ENCODE peak calls at places on chromosome 22, in nine cellular contexts. N is tibial nerve, G is Peyer's patch, R is breast epithelium, O is esophagus muscularis mucosa, P is transverse colon, T is uterus, I is HCT116, U is right lobe of liver. K is an unnamed sample.
A peak's percentile ranks its signal among the peaks of the same experiment; 100 is the strongest.

GRCh38 chr22:50621948-50622722 is 5.8 kb downstream of the ARSA start:
- DNase-seq in R (no peak), G (peak; percentile 71), U (no peak), O (no peak), N (no peak), I (no peak), P (peak; percentile 65), T (no peak), K (no peak)

GRCh38 chr22:38026130-38027111 is 30.8 kb upstream of the PICK1 start:
- DNase-seq in R (no peak), U (no peak), I (no peak), G (no peak), T (no peak), P (no peak), N (no peak), O (no peak), K (no peak)

GRCh38 chr22:37894939-37895670 is 11.0 kb upstream of the MICALL1 start:
- DNase-seq in T (no peak), G (no peak), P (no peak), U (no peak), R (no peak), I (no peak), O (no peak), N (no peak), K (no peak)

GRCh38 chr22:46012182-46012880 is 35.4 kb upstream of the WNT7B start:
- DNase-seq in O (no peak), P (peak; percentile 8), G (no peak), I (no peak), T (peak; percentile 41), U (peak; percentile 32), N (no peak), R (no peak), K (no peak)

GRCh38 chr22:46528121-46528610 is 9.3 kb downstream of the CELSR1 start:
- DNase-seq in N (no peak), P (no peak), I (peak; percentile 69), G (no peak), R (no peak), T (no peak), O (no peak), U (no peak), K (no peak)

GRCh38 chr22:43320943-43321900 is 21.9 kb downstream of the SCUBE1 start:
- DNase-seq in N (no peak), O (no peak), G (no peak), I (no peak), P (no peak), T (no peak), R (no peak), U (no peak), K (no peak)

GRCh38 chr22:27554106-27554814 is 247.3 kb downstream of the MN1 start:
- DNase-seq in I (no peak), O (no peak), G (no peak), R (no peak), U (no peak), T (no peak), N (no peak), P (peak; percentile 51), K (no peak)

GRCh38 chr22:17120711-17121234 is 387 bp downstream of the TMEM121B start:
- DNase-seq in R (no peak), N (no peak), I (no peak), P (no peak), U (no peak), G (no peak), O (no peak), T (no peak), K (no peak)

DNA sequence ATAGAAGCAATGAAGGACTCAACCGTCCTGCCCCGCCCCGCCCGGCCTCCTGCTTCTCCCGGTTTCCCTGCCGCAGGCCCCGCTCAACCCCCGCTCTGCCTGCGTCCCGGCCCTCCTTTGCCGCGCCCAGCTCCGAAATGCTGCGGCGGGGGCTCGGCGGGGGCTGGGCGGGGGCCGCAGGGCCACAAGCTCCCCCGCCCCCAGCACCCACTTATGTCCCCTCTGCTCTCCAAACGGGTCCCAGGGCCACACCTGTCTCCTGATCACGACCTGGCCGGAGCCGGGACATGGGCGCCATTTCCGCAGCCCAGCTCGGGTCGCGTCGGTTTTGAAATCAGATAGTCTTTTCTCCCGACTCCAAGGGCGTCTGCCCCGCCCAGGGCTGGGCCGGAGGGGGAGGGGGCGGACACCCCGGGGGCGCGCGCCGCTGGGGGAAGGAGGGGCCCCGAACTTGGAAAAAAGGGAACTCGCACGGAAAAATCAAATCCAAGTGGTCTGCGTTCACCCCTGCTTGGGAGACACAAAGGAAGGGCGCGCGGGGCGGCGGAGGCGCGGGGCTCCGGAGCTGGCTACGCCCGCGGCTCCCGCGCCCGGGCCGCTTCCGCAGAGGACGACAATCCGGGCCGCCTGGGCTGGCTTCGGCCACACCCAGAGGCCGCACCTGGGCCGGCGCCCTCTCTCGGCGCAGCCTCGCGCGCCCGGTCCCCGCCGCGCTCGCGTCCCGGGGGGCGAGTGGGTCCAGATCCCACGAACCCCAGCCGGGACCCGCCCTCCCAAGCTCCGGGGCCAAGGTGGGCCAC is 70.5 kb upstream of the EP300 start:
- DNase-seq in G (peak; percentile 58), P (peak; percentile 81), U (peak; percentile 72), O (no peak), T (peak; percentile 67), R (peak; percentile 79), I (peak; percentile 41), N (peak; percentile 63), K (peak; percentile 50)
- TF ChIP-seq POLR2A in G (peak; percentile 26), P (peak; percentile 81), U (no peak), O (peak; percentile 52), T (no peak), R (peak; percentile 29), I (peak; percentile 70), N (no peak), K (no peak)

GRCh38 chr22:31629741-31630184 is 32.3 kb downstream of the PISD start:
- DNase-seq in G (no peak), P (no peak), T (no peak), I (no peak), U (no peak), O (no peak), N (no peak), R (no peak), K (no peak)

GRCh38 chr22:31628969-31629723 is 32.9 kb downstream of the PISD start:
- DNase-seq in O (no peak), N (no peak), I (no peak), U (no peak), P (no peak), G (peak; percentile 49), T (no peak), R (no peak), K (no peak)

GRCh38 chr22:31631381-31631780 is 30.6 kb downstream of the PISD start:
- DNase-seq in P (no peak), G (no peak), N (no peak), U (no peak), I (no peak), R (no peak), O (no peak), T (no peak), K (no peak)

GRCh38 chr22:31628362-31628761 is 33.7 kb downstream of the PISD start:
- DNase-seq in R (no peak), I (no peak), T (no peak), G (no peak), P (no peak), N (no peak), U (no peak), O (no peak), K (no peak)

DNA sequence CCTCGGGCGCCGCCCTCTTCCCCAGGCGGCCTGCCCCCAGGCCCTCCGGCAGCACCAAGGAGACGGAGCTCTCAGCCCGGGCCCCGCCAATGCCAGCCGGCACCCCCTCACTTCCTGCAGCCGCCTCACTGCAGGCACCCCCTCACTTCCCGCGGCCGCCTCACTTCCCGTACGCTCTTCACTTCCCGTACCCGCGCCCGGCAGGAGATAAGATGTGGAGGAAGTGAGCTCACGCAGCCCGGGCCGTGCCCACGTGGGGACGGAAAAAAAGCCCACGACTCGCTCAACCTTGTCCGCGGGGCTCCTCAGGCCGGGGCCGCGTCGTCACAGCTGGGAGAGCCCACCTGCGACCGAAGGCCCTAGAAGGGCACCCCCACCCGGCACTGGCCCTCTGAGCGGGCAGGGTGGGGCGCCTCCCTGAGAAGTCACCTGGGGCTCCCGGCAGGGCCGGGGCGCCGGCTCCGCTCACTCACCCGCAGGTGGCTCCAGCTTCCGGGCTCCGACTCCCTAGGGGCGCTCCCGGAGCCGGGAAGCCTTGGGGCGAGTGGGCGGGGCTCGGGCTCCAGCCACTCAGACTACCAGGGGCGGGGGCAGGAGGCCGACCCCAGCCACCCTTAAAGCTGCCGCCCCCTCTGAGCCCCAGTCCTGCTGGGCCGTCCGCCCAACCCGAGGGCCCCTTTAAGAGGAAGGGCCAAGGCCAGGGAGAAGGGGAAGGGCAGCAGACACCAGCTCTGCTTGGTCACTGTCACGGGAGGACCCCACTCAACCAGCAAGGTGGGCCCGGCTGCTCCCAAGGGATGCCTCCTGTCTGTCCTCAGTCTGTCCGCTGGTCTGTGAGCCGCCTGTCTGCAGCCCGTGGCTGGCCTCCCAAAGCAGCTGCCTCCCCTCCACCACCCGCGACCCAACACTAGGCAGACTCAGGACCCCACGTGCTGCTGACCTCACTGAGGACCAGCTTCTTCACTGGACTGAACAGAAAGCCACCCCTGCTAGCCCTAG is 31.4 kb downstream of the PISD start:
- DNase-seq in G (peak; percentile 96), P (peak; percentile 81), I (no peak), N (peak; percentile 55), R (peak; percentile 65), O (peak; percentile 95), T (peak; percentile 76), U (peak; percentile 85), K (peak; percentile 73)
- TF ChIP-seq POLR2A in G (no peak), P (peak; percentile 27), I (peak; percentile 61), N (no peak), R (no peak), O (no peak), T (peak; percentile 48), U (peak; percentile 30), K (peak; percentile 21)

GRCh38 chr22:28922540-28923244 is 39.3 kb downstream of the ZNRF3 start:
- DNase-seq in R (no peak), N (no peak), O (no peak), I (no peak), U (no peak), G (no peak), T (no peak), P (no peak), K (no peak)

GRCh38 chr22:28920757-28921584 is 37.6 kb downstream of the ZNRF3 start:
- DNase-seq in I (no peak), U (no peak), T (no peak), N (no peak), O (no peak), R (no peak), P (no peak), G (no peak), K (no peak)

GRCh38 chr22:28921585-28921879 is 38.2 kb downstream of the ZNRF3 start:
- DNase-seq in T (no peak), N (no peak), O (no peak), U (no peak), R (no peak), G (no peak), I (no peak), P (no peak), K (no peak)

GRCh38 chr22:28915969-28916368 is 32.6 kb downstream of the ZNRF3 start:
- DNase-seq in P (no peak), T (no peak), R (no peak), I (no peak), N (no peak), G (no peak), O (no peak), U (no peak), K (no peak)

GRCh38 chr22:28917747-28918543 is 34.6 kb downstream of the ZNRF3 start:
- DNase-seq in R (no peak), G (no peak), P (peak; percentile 32), T (no peak), N (no peak), U (no peak), O (no peak), I (peak; percentile 74), K (peak; percentile 5)
- TF ChIP-seq POLR2A in R (no peak), G (no peak), P (no peak), T (peak; percentile 17), N (no peak), U (no peak), O (no peak), I (no peak), K (no peak)

GRCh38 chr22:23144926-23145906 is at the start of gene RAB36:
- DNase-seq in T (peak; percentile 99), N (peak; percentile 98), R (peak; percentile 91), U (peak; percentile 88), G (peak; percentile 97), I (peak; percentile 99), P (peak; percentile 98), O (peak; percentile 98), K (peak; percentile 90)
- TF ChIP-seq POLR2A in T (peak; percentile 28), N (no peak), R (no peak), U (no peak), G (peak; percentile 26), I (no peak), P (peak; percentile 61), O (no peak), K (peak; percentile 33)

K was measured in H54.